ENCODE peak calls at places on chromosomes 12 and 14, in six cellular contexts. B, W, T, N, C and U are unnamed samples.

GRCh38 chr14:79011091-79011919 is 841.1 kb downstream of the NRXN3 start:
- DNase-seq in C (no peak), T (peak), N (peak), B (no peak), W (no peak), U (peak)

GRCh38 chr12:68648179-68648578 is 37.5 kb downstream of the RAP1B start:
- DNase-seq in N (no peak), W (no peak), B (no peak), C (no peak), T (no peak), U (no peak)

GRCh38 chr12:100574262-100575074 is 984 bp downstream of the GAS2L3 start:
- DNase-seq in N (no peak), C (no peak), W (no peak), B (no peak), T (peak), U (peak)

GRCh38 chr14:101588990-101589389 is 27.7 kb downstream of the DIO3 start:
- DNase-seq in T (no peak), W (no peak), C (no peak), N (peak), B (no peak), U (no peak)

GRCh38 chr12:49031573-49032161 is 13.1 kb upstream of the PRKAG1 start:
- DNase-seq in T (no peak), B (no peak), C (no peak), W (no peak), N (no peak), U (no peak)

GRCh38 chr14:54909763-54910162 is 7.1 kb upstream of the GCH1 start:
- DNase-seq in T (no peak), N (no peak), W (no peak), B (no peak), C (no peak), U (no peak)

GRCh38 chr14:50010752-50011151 is 105.6 kb downstream of the VCPKMT start:
- DNase-seq in B (no peak), T (no peak), C (no peak), N (no peak), W (no peak), U (no peak)

GRCh38 chr14:67998804-67999203 is 179.2 kb downstream of the RAD51B start:
- DNase-seq in B (no peak), W (no peak), C (no peak), N (no peak), T (no peak), U (no peak)

GRCh38 chr12:61367281-61367785 is 892.9 kb upstream of the USP15 start:
- DNase-seq in T (no peak), W (no peak), C (no peak), B (no peak), N (no peak), U (no peak)

GRCh38 chr12:62256408-62257079 is 3.7 kb upstream of the USP15 start:
- DNase-seq in W (no peak), C (no peak), B (no peak), T (no peak), N (no peak), U (no peak)

GRCh38 chr12:15700595-15700994 is 88.6 kb downstream of the EPS8 start:
- DNase-seq in W (peak), N (no peak), T (no peak), C (no peak), B (no peak), U (peak)

GRCh38 chr14:104792101-104792884 is 3.3 kb downstream of the AKT1 start:
- DNase-seq in N (no peak), C (peak), W (no peak), T (no peak), B (no peak), U (no peak)

GRCh38 chr14:23326491-23327332 is 5.5 kb downstream of the PABPN1 start:
- DNase-seq in B (no peak), C (no peak), N (no peak), T (no peak), W (no peak), U (no peak)

GRCh38 chr12:11814362-11814761 is 164.9 kb downstream of the ETV6 start:
- DNase-seq in N (no peak), W (no peak), B (no peak), T (peak), C (no peak), U (no peak)

GRCh38 chr14:73234029-73234428 is 3.3 kb upstream of the PAPLN start:
- DNase-seq in N (no peak), T (no peak), B (no peak), C (no peak), W (no peak), U (no peak)

GRCh38 chr14:85479306-85479705 is 50.6 kb upstream of the FLRT2 start:
- DNase-seq in W (no peak), C (no peak), N (peak), B (no peak), T (no peak), U (no peak)

GRCh38 chr12:85740190-85740589 is 96.0 kb downstream of the RASSF9 start:
- DNase-seq in T (no peak), N (no peak), W (no peak), B (no peak), C (no peak), U (no peak)

GRCh38 chr14:90381999-90382451 is 14.8 kb upstream of the CALM1 start:
- DNase-seq in B (no peak), T (peak), W (no peak), N (peak), C (peak), U (peak)

GRCh38 chr12:109772622-109773321 is 59.1 kb downstream of the FAM222A start:
- DNase-seq in T (peak), B (no peak), W (no peak), N (no peak), C (no peak), U (peak)